ENCODE peak calls at places on chromosome 17, in eight cellular contexts. C is EL; A is activated naive CD4-positive, alpha-beta T cell treated with Interleukin-2 at 50 U/mL for 16 hours; F is A549; N is stimulated activated CD4-positive, alpha-beta T cell treated with anti-CD3 and anti-CD28 coated beads, Interleukin-2, amount 100 ng/mL, for 48 hours; Q is T1000; H is ascending aorta; V is K562. T is an unnamed sample.

GRCh38 chr17:226108-226772 is 44.8 kb upstream of the DOC2B start:
- DNase-seq in C (no peak), A (no peak), F (no peak), N (no peak), Q (no peak), H (no peak), V (no peak), T (no peak)

GRCh38 chr17:979211-979538 is 401 bp downstream of the NXN start:
- DNase-seq in C (no peak), A (no peak), F (peak; percentile 58), N (no peak), Q (no peak), H (no peak), V (no peak), T (no peak)

GRCh38 chr17:58352018-58352842 is at the start of gene SUPT4H1:
- DNase-seq in C (peak; percentile 92), A (peak; percentile 93), F (peak; percentile 99), N (peak; percentile 88), Q (peak; percentile 88), H (peak; percentile 64), V (peak; percentile 97), T (peak; percentile 95)

GRCh38 chr17:48915459-48916282 is 7.5 kb downstream of the UBE2Z start:
- DNase-seq in C (peak; percentile 92), A (peak; percentile 58), F (peak; percentile 62), N (peak; percentile 42), Q (peak; percentile 45), H (no peak), V (no peak), T (no peak)

GRCh38 chr17:61009619-61010018 is 332.0 kb downstream of the BCAS3 start:
- DNase-seq in C (peak; percentile 3), A (no peak), F (no peak), N (no peak), Q (no peak), H (no peak), V (no peak), T (peak; percentile 34)

GRCh38 chr17:68658999-68659780 is 58.0 kb upstream of the FAM20A start:
- DNase-seq in C (no peak), A (no peak), F (no peak), N (no peak), Q (no peak), H (no peak), V (no peak), T (no peak)

GRCh38 chr17:34257299-34257985 is 2.4 kb downstream of the CCL2 start:
- DNase-seq in C (peak; percentile 38), A (no peak), F (no peak), N (no peak), Q (no peak), H (no peak), V (no peak), T (no peak)

GRCh38 chr17:32189343-32189742 is 47.0 kb downstream of the RHOT1 start:
- DNase-seq in C (no peak), A (no peak), F (no peak), N (no peak), Q (no peak), H (no peak), V (no peak), T (no peak)

GRCh38 chr17:42526031-42526444 is 10.0 kb upstream of the NAGLU start:
- DNase-seq in C (peak; percentile 81), A (no peak), F (no peak), N (no peak), Q (no peak), H (no peak), V (no peak), T (no peak)

GRCh38 chr17:42817866-42818265 is 6.2 kb downstream of the BECN1 start:
- DNase-seq in C (peak; percentile 77), A (no peak), F (no peak), N (no peak), Q (no peak), H (no peak), V (no peak), T (no peak)

GRCh38 chr17:29747660-29748059 is 124.9 kb upstream of the CORO6 start:
- DNase-seq in C (peak; percentile 33), A (no peak), F (no peak), N (no peak), Q (no peak), H (no peak), V (no peak), T (no peak)

GRCh38 chr17:44548714-44549230 is 8.5 kb upstream of the FZD2 start:
- DNase-seq in C (no peak), A (no peak), F (no peak), N (no peak), Q (no peak), H (no peak), V (no peak), T (no peak)

T was measured in SK-MEL-5.